ENCODE peak calls at places on chromosomes 11 and 22, in five cellular contexts. One of them, this sample, is unnamed.

GRCh38 chr11:128282053-128282452 is 305.3 kb downstream of the ETS1 start:
- DNase-seq in NK-92 treated with Interleukin-12 subunit alpha and Interleukin-12 subunit beta, amount 100 ng/mL, for 24 hours: no peak
- DNase-seq in progenitor cell of endocrine pancreas: no peak
- DNase-seq in CD8-positive, alpha-beta memory T cell: no peak
- DNase-seq in iris pigment epithelial cell: no peak
- DNase-seq in this sample: no peak

GRCh38 chr11:129225190-129225589 is 33.1 kb upstream of the ARHGAP32 start:
- DNase-seq in NK-92 treated with Interleukin-12 subunit alpha and Interleukin-12 subunit beta, amount 100 ng/mL, for 24 hours: no peak
- DNase-seq in progenitor cell of endocrine pancreas: no peak
- DNase-seq in CD8-positive, alpha-beta memory T cell: no peak
- DNase-seq in iris pigment epithelial cell: peak
- DNase-seq in this sample: no peak

GRCh38 chr22:44795701-44796630 is 43.6 kb downstream of the ARHGAP8 start:
- DNase-seq in NK-92 treated with Interleukin-12 subunit alpha and Interleukin-12 subunit beta, amount 100 ng/mL, for 24 hours: no peak
- DNase-seq in progenitor cell of endocrine pancreas: no peak
- DNase-seq in CD8-positive, alpha-beta memory T cell: no peak
- DNase-seq in iris pigment epithelial cell: no peak
- DNase-seq in this sample: no peak

GRCh38 chr11:76234704-76235232 is 28.5 kb upstream of the WNT11 start:
- DNase-seq in NK-92 treated with Interleukin-12 subunit alpha and Interleukin-12 subunit beta, amount 100 ng/mL, for 24 hours: no peak
- DNase-seq in progenitor cell of endocrine pancreas: no peak
- DNase-seq in CD8-positive, alpha-beta memory T cell: no peak
- DNase-seq in iris pigment epithelial cell: peak
- DNase-seq in this sample: no peak

GRCh38 chr11:6911946-6912345 is 8.9 kb upstream of the OR2D3 start:
- DNase-seq in NK-92 treated with Interleukin-12 subunit alpha and Interleukin-12 subunit beta, amount 100 ng/mL, for 24 hours: no peak
- DNase-seq in progenitor cell of endocrine pancreas: no peak
- DNase-seq in CD8-positive, alpha-beta memory T cell: no peak
- DNase-seq in iris pigment epithelial cell: peak
- DNase-seq in this sample: no peak

GRCh38 chr22:22681221-22681739 is 36.9 kb downstream of the GGTLC2 start:
- DNase-seq in NK-92 treated with Interleukin-12 subunit alpha and Interleukin-12 subunit beta, amount 100 ng/mL, for 24 hours: no peak
- DNase-seq in progenitor cell of endocrine pancreas: no peak
- DNase-seq in CD8-positive, alpha-beta memory T cell: no peak
- DNase-seq in iris pigment epithelial cell: peak
- DNase-seq in this sample: no peak

GRCh38 chr11:132858203-132858602 is 674.1 kb downstream of the OPCML start:
- DNase-seq in NK-92 treated with Interleukin-12 subunit alpha and Interleukin-12 subunit beta, amount 100 ng/mL, for 24 hours: no peak
- DNase-seq in progenitor cell of endocrine pancreas: no peak
- DNase-seq in CD8-positive, alpha-beta memory T cell: no peak
- DNase-seq in iris pigment epithelial cell: peak
- DNase-seq in this sample: no peak

GRCh38 chr11:69306821-69307220 is 12.9 kb downstream of the MYEOV start:
- DNase-seq in NK-92 treated with Interleukin-12 subunit alpha and Interleukin-12 subunit beta, amount 100 ng/mL, for 24 hours: no peak
- DNase-seq in progenitor cell of endocrine pancreas: no peak
- DNase-seq in CD8-positive, alpha-beta memory T cell: no peak
- DNase-seq in iris pigment epithelial cell: no peak
- DNase-seq in this sample: no peak

GRCh38 chr11:105786766-105787165 is 176.9 kb downstream of the GRIA4 start:
- DNase-seq in NK-92 treated with Interleukin-12 subunit alpha and Interleukin-12 subunit beta, amount 100 ng/mL, for 24 hours: no peak
- DNase-seq in progenitor cell of endocrine pancreas: no peak
- DNase-seq in CD8-positive, alpha-beta memory T cell: no peak
- DNase-seq in iris pigment epithelial cell: no peak
- DNase-seq in this sample: no peak

GRCh38 chr11:5618807-5619206 is 6.0 kb upstream of the TRIM34 start:
- DNase-seq in NK-92 treated with Interleukin-12 subunit alpha and Interleukin-12 subunit beta, amount 100 ng/mL, for 24 hours: no peak
- DNase-seq in progenitor cell of endocrine pancreas: no peak
- DNase-seq in CD8-positive, alpha-beta memory T cell: no peak
- DNase-seq in iris pigment epithelial cell: peak
- DNase-seq in this sample: no peak

GRCh38 chr11:80383655-80384054 is 942.8 kb upstream of the TENM4 start:
- DNase-seq in NK-92 treated with Interleukin-12 subunit alpha and Interleukin-12 subunit beta, amount 100 ng/mL, for 24 hours: no peak
- DNase-seq in progenitor cell of endocrine pancreas: no peak
- DNase-seq in CD8-positive, alpha-beta memory T cell: no peak
- DNase-seq in iris pigment epithelial cell: no peak
- DNase-seq in this sample: no peak

This sample was measured in naive B cell.